ENCODE peak calls at places on chromosome 18, in four cellular contexts. J, G, U and N are unnamed samples.

GRCh38 chr18:80159713-80160636 is 50.9 kb downstream of the ADNP2 start:
- DNase-seq in G (no peak), U (no peak), J (peak), N (peak)

GRCh38 chr18:74550886-74551285 is 16.6 kb downstream of the CNDP1 start:
- DNase-seq in J (no peak), U (no peak), G (no peak), N (no peak)

GRCh38 chr18:63132819-63133200 is 186.8 kb downstream of the BCL2 start:
- DNase-seq in J (peak), U (peak), G (no peak), N (no peak)

GRCh38 chr18:63774511-63774910 is 707 bp upstream of the SERPINB7 start:
- DNase-seq in G (no peak), J (no peak), U (no peak), N (no peak)

GRCh38 chr18:59087391-59087790 is 52.3 kb upstream of the SEC11C start:
- DNase-seq in U (peak), G (no peak), J (no peak), N (no peak)

GRCh38 chr18:64444819-64445218 is 295.9 kb upstream of the LINC00305 start:
- DNase-seq in G (no peak), J (no peak), U (no peak), N (no peak)

GRCh38 chr18:25941556-25941955 is 148.9 kb downstream of the SS18 start:
- DNase-seq in U (no peak), J (no peak), G (no peak), N (no peak)

GRCh38 chr18:59767732-59768131 is 70.5 kb upstream of the CCBE1 start:
- DNase-seq in G (no peak), U (no peak), J (no peak), N (no peak)

GRCh38 chr18:24271381-24272331 is 126.0 kb downstream of the OSBPL1A start:
- DNase-seq in J (peak), G (peak), U (peak), N (peak)

GRCh38 chr18:41134426-41134825 is 820.6 kb upstream of the PIK3C3 start:
- DNase-seq in G (no peak), J (no peak), U (no peak), N (no peak)

GRCh38 chr18:37577051-37577611 is 11.5 kb upstream of the CELF4 start:
- DNase-seq in J (no peak), G (no peak), U (no peak), N (no peak)

GRCh38 chr18:13401404-13401803 is 182.8 kb downstream of the LDLRAD4 start:
- DNase-seq in U (no peak), G (no peak), J (no peak), N (no peak)

GRCh38 chr18:48745293-48745692 is 205.5 kb downstream of the SMAD7 start:
- DNase-seq in G (no peak), U (no peak), J (no peak), N (no peak)

GRCh38 chr18:74249181-74249968 is 42.4 kb downstream of the CYB5A start:
- DNase-seq in U (no peak), J (no peak), G (no peak), N (no peak)

GRCh38 chr18:49560277-49561126 is 1.4 kb upstream of the LIPG start:
- DNase-seq in U (peak), G (no peak), J (no peak), N (no peak)

GRCh38 chr18:74951165-74951760 is 257.7 kb downstream of the PTGR3 start:
- DNase-seq in U (peak), J (peak), G (peak), N (no peak)

GRCh38 chr18:45127395-45127794 is 446.7 kb downstream of the SETBP1 start:
- DNase-seq in U (no peak), G (no peak), J (no peak), N (no peak)

GRCh38 chr18:55859116-55859515 is 271.1 kb upstream of the TCF4 start:
- DNase-seq in U (no peak), G (no peak), J (no peak), N (no peak)

GRCh38 chr18:49486617-49486958 is 446 bp downstream of the C18orf32 start:
- DNase-seq in U (peak), J (no peak), G (no peak), N (no peak)

GRCh38 chr18:23378470-23378764 is 74.7 kb upstream of the RIOK3 start:
- DNase-seq in U (no peak), G (no peak), J (no peak), N (no peak)

GRCh38 chr18:7815797-7816196 is 248.7 kb downstream of the PTPRM start:
- DNase-seq in G (no peak), J (no peak), U (no peak), N (no peak)

GRCh38 chr18:10231220-10231619 is 223.2 kb upstream of the APCDD1 start:
- DNase-seq in G (no peak), J (no peak), U (no peak), N (no peak)

GRCh38 chr18:8041526-8042111 is 474.5 kb downstream of the PTPRM start:
- DNase-seq in U (no peak), G (no peak), J (no peak), N (no peak)

GRCh38 chr18:55489742-55490055 is 98.3 kb downstream of the TCF4 start:
- DNase-seq in G (no peak), U (peak), J (no peak), N (no peak)

GRCh38 chr18:43277164-43277600 is at the start of gene SYT4:
- DNase-seq in J (peak), U (peak), G (no peak), N (no peak)

GRCh38 chr18:3851159-3851558 is 401.2 kb downstream of the TGIF1 start:
- DNase-seq in U (no peak), G (no peak), J (no peak), N (no peak)

GRCh38 chr18:22311301-22311700 is 106.4 kb downstream of the CTAGE1 start:
- DNase-seq in G (no peak), J (no peak), U (no peak), N (no peak)

GRCh38 chr18:5294113-5294617 is 1.4 kb downstream of the ZBTB14 start:
- DNase-seq in U (peak), G (no peak), J (peak), N (no peak)

GRCh38 chr18:35345460-35345921 is 1.3 kb upstream of the ZNF24 start:
- DNase-seq in J (peak), G (no peak), U (peak), N (peak)

GRCh38 chr18:13022644-13023043 is 31.5 kb downstream of the CEP192 start:
- DNase-seq in J (no peak), G (no peak), U (no peak), N (no peak)

GRCh38 chr18:811192-812122 is 585 bp downstream of the YES1 start:
- DNase-seq in J (no peak), U (no peak), G (no peak), N (no peak)

GRCh38 chr18:35084494-35085449 is 43.6 kb downstream of the MAPRE2 start:
- DNase-seq in J (no peak), G (no peak), U (no peak), N (no peak)

GRCh38 chr18:9507565-9508088 is 32.3 kb downstream of the RALBP1 start:
- DNase-seq in U (no peak), J (no peak), G (no peak), N (no peak)

GRCh38 chr18:62418258-62418657 is 93.1 kb downstream of the TNFRSF11A start:
- DNase-seq in J (no peak), U (no peak), G (no peak), N (no peak)

GRCh38 chr18:35862115-35862640 is 110.3 kb upstream of the RMP24 start:
- DNase-seq in J (no peak), U (no peak), G (peak), N (no peak)